ENCODE peak calls at places on chromosome 16, in eight cellular contexts. One of them, this sample, is unnamed.

GRCh38 chr16:27723711-27724490 is 174.0 kb downstream of the KATNIP start:
- DNase-seq in fibroblast of villous mesenchyme: no peak
- DNase-seq in AG04450: no peak
- DNase-seq in upper lobe of left lung: no peak
- DNase-seq in astrocyte: no peak
- DNase-seq in GM12865: no peak
- DNase-seq in AG04449: no peak
- DNase-seq in kidney: peak; percentile 43
- DNase-seq in this sample: no peak

GRCh38 chr16:59259964-59260348 is 525.8 kb upstream of the GOT2 start:
- DNase-seq in AG04449: no peak
- DNase-seq in kidney: no peak
- DNase-seq in astrocyte: no peak
- DNase-seq in upper lobe of left lung: no peak
- DNase-seq in AG04450: no peak
- DNase-seq in fibroblast of villous mesenchyme: no peak
- DNase-seq in GM12865: no peak
- DNase-seq in this sample: no peak

GRCh38 chr16:31519746-31520145 is 8.0 kb upstream of the AHSP start:
- DNase-seq in upper lobe of left lung: no peak
- DNase-seq in kidney: no peak
- DNase-seq in astrocyte: no peak
- DNase-seq in AG04450: no peak
- DNase-seq in AG04449: no peak
- DNase-seq in GM12865: no peak
- DNase-seq in fibroblast of villous mesenchyme: no peak
- DNase-seq in this sample: no peak

GRCh38 chr16:83211711-83212110 is 584.9 kb downstream of the CDH13 start:
- DNase-seq in AG04449: no peak
- DNase-seq in kidney: no peak
- DNase-seq in astrocyte: no peak
- DNase-seq in upper lobe of left lung: no peak
- DNase-seq in AG04450: no peak
- DNase-seq in fibroblast of villous mesenchyme: peak; percentile 19
- DNase-seq in GM12865: no peak
- DNase-seq in this sample: peak; percentile 5

GRCh38 chr16:19781196-19781595 is 63.1 kb downstream of the IQCK start:
- DNase-seq in GM12865: no peak
- DNase-seq in kidney: no peak
- DNase-seq in astrocyte: no peak
- DNase-seq in fibroblast of villous mesenchyme: peak; percentile 72
- DNase-seq in upper lobe of left lung: no peak
- DNase-seq in AG04449: peak; percentile 14
- DNase-seq in AG04450: no peak
- DNase-seq in this sample: peak; percentile 57

GRCh38 chr16:25012525-25012991 is 2.6 kb downstream of the ARHGAP17 start:
- DNase-seq in AG04450: no peak
- DNase-seq in kidney: no peak
- DNase-seq in AG04449: peak; percentile 66
- DNase-seq in upper lobe of left lung: no peak
- DNase-seq in GM12865: no peak
- DNase-seq in fibroblast of villous mesenchyme: peak; percentile 98
- DNase-seq in astrocyte: peak; percentile 78
- DNase-seq in this sample: peak; percentile 59

GRCh38 chr16:47848481-47849109 is 307.2 kb downstream of the ABCC12 start:
- DNase-seq in astrocyte: peak; percentile 77
- DNase-seq in upper lobe of left lung: no peak
- DNase-seq in fibroblast of villous mesenchyme: no peak
- DNase-seq in AG04449: no peak
- DNase-seq in AG04450: peak; percentile 15
- DNase-seq in kidney: no peak
- DNase-seq in GM12865: no peak
- DNase-seq in this sample: peak; percentile 27

GRCh38 chr16:52078716-52079655 is 468.0 kb downstream of the TOX3 start:
- DNase-seq in AG04449: no peak
- DNase-seq in kidney: no peak
- DNase-seq in AG04450: no peak
- DNase-seq in GM12865: no peak
- DNase-seq in upper lobe of left lung: no peak
- DNase-seq in fibroblast of villous mesenchyme: no peak
- DNase-seq in astrocyte: no peak
- DNase-seq in this sample: no peak

GRCh38 chr16:19228575-19228974 is 57.0 kb upstream of the CLEC19A start:
- DNase-seq in kidney: no peak
- DNase-seq in AG04449: no peak
- DNase-seq in astrocyte: no peak
- DNase-seq in GM12865: no peak
- DNase-seq in fibroblast of villous mesenchyme: no peak
- DNase-seq in upper lobe of left lung: no peak
- DNase-seq in AG04450: no peak
- DNase-seq in this sample: no peak

GRCh38 chr16:69542974-69543373 is 22.8 kb upstream of the NFAT5 start:
- DNase-seq in AG04450: no peak
- DNase-seq in upper lobe of left lung: no peak
- DNase-seq in fibroblast of villous mesenchyme: no peak
- DNase-seq in astrocyte: no peak
- DNase-seq in GM12865: no peak
- DNase-seq in kidney: no peak
- DNase-seq in AG04449: no peak
- DNase-seq in this sample: peak; percentile 59

GRCh38 chr16:35344012-35344762 is 1884.8 kb downstream of the TP53TG3F start:
- DNase-seq in fibroblast of villous mesenchyme: no peak
- DNase-seq in GM12865: no peak
- DNase-seq in AG04450: no peak
- DNase-seq in astrocyte: no peak
- DNase-seq in upper lobe of left lung: no peak
- DNase-seq in kidney: peak; percentile 47
- DNase-seq in AG04449: no peak
- DNase-seq in this sample: no peak

GRCh38 chr16:16042076-16042475 is 92.7 kb downstream of the ABCC1 start:
- DNase-seq in GM12865: no peak
- DNase-seq in AG04449: peak; percentile 92
- DNase-seq in AG04450: peak; percentile 74
- DNase-seq in kidney: no peak
- DNase-seq in astrocyte: peak; percentile 88
- DNase-seq in fibroblast of villous mesenchyme: peak; percentile 97
- DNase-seq in upper lobe of left lung: no peak
- DNase-seq in this sample: peak; percentile 96

GRCh38 chr16:89586853-89587252 is 11.3 kb downstream of the CPNE7 start:
- DNase-seq in upper lobe of left lung: peak; percentile 46
- DNase-seq in AG04449: no peak
- DNase-seq in AG04450: no peak
- DNase-seq in kidney: no peak
- DNase-seq in fibroblast of villous mesenchyme: peak; percentile 60
- DNase-seq in astrocyte: no peak
- DNase-seq in GM12865: no peak
- DNase-seq in this sample: peak; percentile 64

GRCh38 chr16:88383401-88384221 is 852 bp downstream of the ZNF469 start:
- DNase-seq in AG04449: no peak
- DNase-seq in upper lobe of left lung: no peak
- DNase-seq in GM12865: no peak
- DNase-seq in kidney: peak; percentile 82
- DNase-seq in fibroblast of villous mesenchyme: peak; percentile 69
- DNase-seq in astrocyte: peak; percentile 27
- DNase-seq in AG04450: no peak
- DNase-seq in this sample: peak; percentile 31

GRCh38 chr16:78490847-78491246 is 391.4 kb downstream of the WWOX start:
- DNase-seq in GM12865: no peak
- DNase-seq in upper lobe of left lung: no peak
- DNase-seq in astrocyte: no peak
- DNase-seq in AG04449: no peak
- DNase-seq in kidney: no peak
- DNase-seq in AG04450: no peak
- DNase-seq in fibroblast of villous mesenchyme: no peak
- DNase-seq in this sample: no peak

GRCh38 chr16:3099732-3100499 is 822 bp upstream of the ZSCAN10 start:
- DNase-seq in AG04449: peak; percentile 9
- DNase-seq in GM12865: peak; percentile 96
- DNase-seq in fibroblast of villous mesenchyme: peak; percentile 88
- DNase-seq in upper lobe of left lung: peak; percentile 97
- DNase-seq in AG04450: peak; percentile 61
- DNase-seq in astrocyte: peak; percentile 44
- DNase-seq in kidney: peak; percentile 95
- DNase-seq in this sample: peak; percentile 87
- H3K4me3 ChIP-seq in AG04449: peak overlapping the region; percentile 33
- H3K4me3 ChIP-seq in GM12865: peak overlapping the region; percentile 28
- H3K4me3 ChIP-seq in fibroblast of villous mesenchyme: peak overlapping the region; percentile 29
- H3K4me3 ChIP-seq in upper lobe of left lung: peak overlapping the region; percentile 18
- H3K4me3 ChIP-seq in AG04450: peak overlapping the region; percentile 41
- H3K4me3 ChIP-seq in astrocyte: no peak overlapping the region
- H3K4me3 ChIP-seq in kidney: peak overlapping the region; percentile 32
- H3K4me3 ChIP-seq in this sample: peak overlapping the region; percentile 13

GRCh38 chr16:67028555-67029248 is at the start of gene CBFB:
- DNase-seq in astrocyte: peak; percentile 78
- DNase-seq in GM12865: peak; percentile 97
- DNase-seq in fibroblast of villous mesenchyme: peak; percentile 94
- DNase-seq in upper lobe of left lung: peak; percentile 95
- DNase-seq in AG04449: peak; percentile 19
- DNase-seq in kidney: peak; percentile 97
- DNase-seq in AG04450: peak; percentile 57
- DNase-seq in this sample: peak; percentile 92
- TF ChIP-seq CTCF in astrocyte: no peak
- TF ChIP-seq CTCF in GM12865: peak; percentile 12
- TF ChIP-seq CTCF in fibroblast of villous mesenchyme: peak; percentile 15
- TF ChIP-seq CTCF in upper lobe of left lung: peak; percentile 49
- TF ChIP-seq CTCF in AG04449: no peak
- TF ChIP-seq CTCF in kidney: no peak
- TF ChIP-seq CTCF in AG04450: peak; percentile 11
- TF ChIP-seq CTCF in this sample: no peak

DNA sequence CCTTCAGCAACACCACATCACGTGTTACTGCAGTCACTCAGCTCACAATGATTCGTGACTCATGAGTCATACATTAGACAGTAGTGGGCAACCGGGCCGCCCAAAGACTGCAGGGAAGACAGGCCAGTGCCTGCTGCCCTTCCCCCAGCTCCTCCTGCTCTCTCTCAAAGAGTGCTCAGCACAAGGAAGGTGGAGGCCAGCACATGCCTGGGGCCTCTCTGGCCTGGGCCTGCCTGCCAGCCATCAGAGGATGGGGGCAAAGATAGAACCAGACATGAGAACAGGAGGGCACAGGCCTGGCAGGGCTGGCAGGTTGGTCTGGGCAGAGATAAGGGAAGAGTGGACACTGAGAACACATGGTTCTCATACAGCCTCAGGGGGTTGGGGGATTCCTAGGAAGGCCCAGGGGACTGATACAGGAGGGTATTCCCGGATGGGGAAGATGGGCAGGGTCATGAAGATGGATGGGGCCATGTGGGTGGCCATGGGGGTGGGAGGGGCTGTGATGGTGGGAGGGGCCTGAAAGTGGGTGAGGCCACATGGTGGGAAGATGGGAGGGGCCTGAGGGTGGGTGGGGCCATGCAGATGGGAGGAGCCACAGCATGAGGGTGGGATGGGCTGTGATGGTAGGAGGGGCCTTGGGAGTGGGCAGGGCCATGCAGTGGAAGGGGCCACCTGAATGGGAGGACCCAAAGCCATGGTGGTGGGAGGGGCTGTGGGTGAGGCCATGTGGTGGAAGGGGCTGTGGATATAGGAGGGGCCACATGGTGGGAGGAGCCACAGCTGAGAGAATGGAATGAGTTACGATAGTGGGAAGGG is 29.0 kb downstream of the KATNB1 start:
- DNase-seq in fibroblast of villous mesenchyme: peak; percentile 71
- DNase-seq in kidney: peak; percentile 85
- DNase-seq in upper lobe of left lung: peak; percentile 43
- DNase-seq in AG04450: peak; percentile 41
- DNase-seq in AG04449: peak; percentile 33
- DNase-seq in GM12865: peak; percentile 69
- DNase-seq in astrocyte: peak; percentile 73
- DNase-seq in this sample: peak; percentile 77
- H3K4me3 ChIP-seq in fibroblast of villous mesenchyme: no peak overlapping the region
- H3K4me3 ChIP-seq in kidney: no peak overlapping the region
- H3K4me3 ChIP-seq in upper lobe of left lung: no peak overlapping the region
- H3K4me3 ChIP-seq in AG04450: no peak overlapping the region
- H3K4me3 ChIP-seq in AG04449: no peak overlapping the region
- H3K4me3 ChIP-seq in GM12865: no peak overlapping the region
- H3K4me3 ChIP-seq in astrocyte: no peak overlapping the region
- H3K4me3 ChIP-seq in this sample: no peak overlapping the region

DNA sequence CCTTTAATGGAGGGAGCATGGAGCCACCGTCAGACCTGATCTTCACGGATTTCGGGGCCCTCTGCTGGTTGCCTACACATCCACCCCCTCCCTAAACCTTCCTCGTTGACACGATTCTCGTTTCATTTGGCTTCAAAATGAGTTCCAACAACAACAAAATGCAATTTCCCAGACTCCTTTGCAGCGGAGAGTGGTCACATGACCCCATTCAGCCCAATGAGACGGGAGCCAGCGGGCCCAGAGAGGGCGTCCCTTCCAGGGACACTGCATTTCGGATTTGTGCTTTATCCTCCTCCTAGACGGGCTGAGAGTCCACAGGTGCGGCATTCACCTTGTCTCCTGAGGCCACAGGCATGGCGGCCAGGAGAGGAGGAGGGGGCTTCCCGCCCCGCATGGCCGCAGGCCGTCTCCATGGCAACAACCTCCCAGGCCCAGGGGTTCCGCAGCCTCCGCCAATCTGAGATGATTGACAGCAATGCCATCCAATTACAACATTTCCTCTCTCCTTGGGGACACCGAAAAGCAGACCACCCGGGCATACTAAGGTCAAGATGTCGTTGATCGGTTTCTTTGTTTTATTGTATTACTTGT is 259.8 kb downstream of the C16orf95 start:
- DNase-seq in fibroblast of villous mesenchyme: no peak
- DNase-seq in GM12865: no peak
- DNase-seq in kidney: no peak
- DNase-seq in AG04449: no peak
- DNase-seq in astrocyte: no peak
- DNase-seq in upper lobe of left lung: no peak
- DNase-seq in AG04450: no peak
- DNase-seq in this sample: no peak
- TF ChIP-seq CTCF in fibroblast of villous mesenchyme: peak; percentile 21
- TF ChIP-seq CTCF in GM12865: no peak
- TF ChIP-seq CTCF in kidney: no peak
- TF ChIP-seq CTCF in AG04449: peak; percentile 13
- TF ChIP-seq CTCF in astrocyte: peak; percentile 22
- TF ChIP-seq CTCF in upper lobe of left lung: no peak
- TF ChIP-seq CTCF in AG04450: peak; percentile 25
- TF ChIP-seq CTCF in this sample: no peak

GRCh38 chr16:1403733-1404132 is 10.8 kb downstream of the UNKL start:
- DNase-seq in AG04449: no peak
- DNase-seq in kidney: no peak
- DNase-seq in AG04450: no peak
- DNase-seq in GM12865: no peak
- DNase-seq in upper lobe of left lung: no peak
- DNase-seq in fibroblast of villous mesenchyme: no peak
- DNase-seq in astrocyte: no peak
- DNase-seq in this sample: no peak
- H3K4me3 ChIP-seq in AG04449: no peak overlapping the region
- H3K4me3 ChIP-seq in kidney: no peak overlapping the region
- H3K4me3 ChIP-seq in AG04450: no peak overlapping the region
- H3K4me3 ChIP-seq in GM12865: no peak overlapping the region
- H3K4me3 ChIP-seq in upper lobe of left lung: no peak overlapping the region
- H3K4me3 ChIP-seq in fibroblast of villous mesenchyme: no peak overlapping the region
- H3K4me3 ChIP-seq in astrocyte: no peak overlapping the region
- H3K4me3 ChIP-seq in this sample: no peak overlapping the region